ENCODE peak calls at places on chromosomes 6 and 20, in eight cellular contexts. Z is AG04450, H is IMR-90, K is adrenal gland, J is A549, R is foreskin fibroblast, N is GM12865, M is breast epithelium. Q is an unnamed sample.

GRCh38 chr20:11912013-11912663 is 5.6 kb upstream of the BTBD3 start:
- DNase-seq in J (peak; percentile 24), N (no peak), K (peak; percentile 16), R (no peak), H (no peak), M (no peak), Z (no peak), Q (peak; percentile 32)

GRCh38 chr20:53570446-53571276 is 23.0 kb downstream of the ZNF217 start:
- DNase-seq in R (no peak), H (no peak), Z (no peak), J (no peak), N (peak; percentile 48), M (no peak), K (no peak), Q (no peak)

GRCh38 chr6:11363881-11364576 is 131.6 kb upstream of the NEDD9 start:
- DNase-seq in M (no peak), K (no peak), J (no peak), R (no peak), H (no peak), Z (no peak), N (peak; percentile 40), Q (no peak)

GRCh38 chr20:54680872-54681297 is 205.5 kb downstream of the DOK5 start:
- DNase-seq in M (no peak), N (peak; percentile 42), H (peak; percentile 35), Z (no peak), R (peak; percentile 6), K (peak; percentile 33), J (peak; percentile 51), Q (peak; percentile 58)

GRCh38 chr6:33013608-33014007 is 4.2 kb upstream of the HLA-DOA start:
- DNase-seq in N (no peak), R (no peak), H (no peak), J (no peak), K (no peak), M (no peak), Z (no peak), Q (no peak)

GRCh38 chr6:140636698-140637402 is 1262.4 kb upstream of the CITED2 start:
- DNase-seq in H (no peak), Z (no peak), K (no peak), J (no peak), N (no peak), M (no peak), R (no peak), Q (peak; percentile 11)

GRCh38 chr6:44234101-44235090 is 11.0 kb downstream of the SLC29A1 start:
- DNase-seq in K (peak; percentile 95), J (peak; percentile 61), H (peak; percentile 73), M (peak; percentile 91), R (peak; percentile 77), Z (peak; percentile 47), N (peak; percentile 49), Q (peak; percentile 84)

GRCh38 chr20:62768815-62769287 is 27.4 kb upstream of the MRGBP start:
- DNase-seq in Z (peak; percentile 3), R (no peak), J (no peak), M (no peak), H (peak; percentile 61), K (peak; percentile 90), N (no peak), Q (peak; percentile 80)

GRCh38 chr6:75302280-75302679 is 17.7 kb upstream of the TMEM30A start:
- DNase-seq in M (no peak), K (no peak), J (no peak), R (no peak), H (no peak), Z (no peak), N (no peak), Q (no peak)

GRCh38 chr6:75306074-75306473 is 21.5 kb upstream of the TMEM30A start:
- DNase-seq in N (no peak), R (no peak), M (no peak), J (no peak), Z (no peak), K (no peak), H (peak; percentile 62), Q (peak; percentile 53)

GRCh38 chr6:75305573-75305972 is 21.0 kb upstream of the TMEM30A start:
- DNase-seq in Z (no peak), H (no peak), K (no peak), M (no peak), N (no peak), R (no peak), J (no peak), Q (no peak)

GRCh38 chr6:75308250-75308988 is 23.8 kb upstream of the TMEM30A start:
- DNase-seq in Z (no peak), N (peak; percentile 27), M (no peak), K (no peak), H (no peak), R (no peak), J (no peak), Q (no peak)

DNA sequence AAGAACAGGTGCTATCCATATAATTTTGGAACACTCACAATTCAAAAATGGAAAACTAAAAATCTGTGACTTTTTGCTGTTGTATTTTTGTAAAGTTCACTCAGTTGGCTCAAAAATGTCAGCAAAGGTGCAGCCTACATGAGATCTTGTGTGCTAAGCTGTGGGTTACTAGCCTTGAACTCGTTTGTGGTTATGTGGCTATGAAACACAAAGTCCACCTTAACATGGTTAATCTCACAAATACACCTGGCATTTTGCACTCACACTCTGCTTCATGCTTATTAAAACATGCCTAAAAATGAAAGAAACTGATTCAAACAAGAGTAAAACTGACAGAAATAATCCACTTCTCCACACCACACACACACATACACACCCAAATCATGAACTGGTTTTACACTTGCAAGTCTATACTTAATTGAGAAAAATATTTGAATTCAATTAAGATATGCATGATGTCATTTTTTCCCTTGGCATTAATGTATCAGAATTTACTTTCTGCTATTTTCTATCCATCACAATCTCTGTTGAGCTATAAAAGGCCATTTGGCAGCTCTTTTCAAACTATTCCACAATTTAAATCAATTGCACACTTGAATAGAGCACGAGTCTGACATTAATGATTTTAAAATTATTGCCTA is 22.9 kb upstream of the TMEM30A start:
- DNase-seq in H (no peak), K (no peak), Z (no peak), J (no peak), M (no peak), R (no peak), N (peak; percentile 29), Q (no peak)
- H3K4me3 ChIP-seq in H (no peak overlapping the region), K (no peak overlapping the region), Z (no peak overlapping the region), J (no peak overlapping the region), M (no peak overlapping the region), R (no peak overlapping the region), N (no peak overlapping the region), Q (no peak overlapping the region)

GRCh38 chr20:4027590-4028265 is 12.4 kb upstream of the RNF24 start:
- DNase-seq in R (no peak), Z (no peak), H (no peak), M (no peak), K (no peak), N (no peak), J (no peak), Q (no peak)

GRCh38 chr20:4025679-4026078 is 10.3 kb upstream of the RNF24 start:
- DNase-seq in H (no peak), J (no peak), K (no peak), Z (no peak), R (no peak), M (no peak), N (no peak), Q (no peak)

GRCh38 chr20:4025125-4025524 is 9.8 kb upstream of the RNF24 start:
- DNase-seq in Z (no peak), N (no peak), H (no peak), R (no peak), K (no peak), J (no peak), M (no peak), Q (no peak)

GRCh38 chr20:4022386-4023350 is 7.3 kb upstream of the RNF24 start:
- DNase-seq in Z (no peak), R (no peak), M (no peak), K (no peak), J (no peak), H (no peak), N (no peak), Q (no peak)

GRCh38 chr20:4026093-4026601 is 10.8 kb upstream of the RNF24 start:
- DNase-seq in H (peak; percentile 88), K (peak; percentile 36), N (no peak), M (no peak), Z (peak; percentile 68), J (no peak), R (peak; percentile 86), Q (peak; percentile 94)
- TF ChIP-seq CTCF in H (peak; percentile 52), K (peak; percentile 25), N (no peak), M (peak; percentile 36), Z (peak; percentile 69), J (no peak), R (peak; percentile 58), Q (peak; percentile 82)

DNA sequence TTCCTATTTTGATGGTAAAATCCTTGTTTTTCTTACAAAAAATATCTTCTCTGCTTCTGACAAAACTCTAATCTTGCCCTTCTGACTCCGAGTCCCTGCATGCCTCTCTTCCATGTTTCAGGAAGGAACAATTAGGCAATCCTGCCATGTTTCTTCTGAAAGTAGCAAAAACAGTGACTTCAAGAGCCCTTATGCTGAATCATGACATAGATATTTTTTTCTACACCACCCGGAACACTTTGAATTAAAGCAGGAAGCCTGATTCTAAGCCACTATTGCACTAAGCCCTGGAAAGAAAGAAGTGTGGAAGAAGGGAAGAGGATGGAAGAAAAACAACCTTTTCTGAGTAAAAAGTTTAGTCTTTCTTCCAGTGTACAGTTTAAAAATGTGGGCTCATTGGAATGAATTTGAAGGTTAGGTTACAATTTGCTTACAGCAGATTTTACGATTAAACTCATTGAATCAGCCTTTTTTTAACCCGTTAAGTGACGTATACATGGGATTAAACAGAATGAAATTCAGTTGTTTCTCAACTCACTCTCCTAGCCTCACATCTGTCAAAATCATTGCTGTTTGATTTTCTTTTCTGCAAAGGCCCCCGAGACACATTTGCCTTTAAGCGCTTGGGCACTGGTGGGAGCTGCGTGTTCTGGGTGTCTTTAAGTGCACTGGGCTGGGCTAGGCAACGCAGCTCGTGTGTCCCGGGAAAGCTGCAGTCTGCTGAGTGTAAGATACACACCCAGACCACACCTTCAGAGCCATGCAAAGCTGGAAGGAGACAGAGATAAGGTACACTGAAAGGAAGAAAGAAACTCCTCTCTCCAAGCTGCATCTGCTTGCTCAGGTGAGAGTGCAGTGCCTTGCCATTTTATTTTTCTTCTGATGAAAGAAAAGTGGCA is 159.4 kb upstream of the CITED2 start:
- DNase-seq in R (peak; percentile 84), Z (peak; percentile 37), J (peak; percentile 36), N (no peak), H (peak; percentile 83), K (no peak), M (no peak), Q (peak; percentile 96)
- H3K4me3 ChIP-seq in R (no peak overlapping the region), Z (no peak overlapping the region), J (peak overlapping the region; percentile 13), N (no peak overlapping the region), H (no peak overlapping the region), K (no peak overlapping the region), M (no peak overlapping the region), Q (no peak overlapping the region)

GRCh38 chr6:89562114-89562815 is 76.3 kb downstream of the LYRM2 start:
- DNase-seq in H (no peak), Z (no peak), K (no peak), N (no peak), M (no peak), R (no peak), J (no peak), Q (peak; percentile 6)
- TF ChIP-seq CTCF in H (no peak), Z (no peak), K (no peak), N (no peak), M (no peak), R (no peak), J (no peak), Q (no peak)

DNA sequence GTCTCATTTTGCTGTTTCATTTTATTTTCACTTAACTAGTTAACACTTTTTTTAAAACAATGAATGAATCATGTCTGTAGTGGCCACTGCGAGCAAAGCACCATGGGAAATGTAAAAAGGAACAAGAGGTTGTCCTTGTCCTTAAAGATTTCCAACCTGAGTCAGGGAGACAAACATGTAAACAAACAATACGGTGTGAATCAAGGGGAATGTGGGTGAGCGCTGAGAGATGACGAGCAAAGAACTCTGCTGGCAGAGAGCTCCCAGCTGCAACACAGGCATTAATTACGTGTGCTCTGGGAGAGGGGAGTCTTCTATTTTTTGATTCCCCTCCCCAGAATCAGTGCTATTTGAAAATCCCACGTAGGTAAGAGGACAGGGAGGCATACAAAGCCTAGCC is 84.3 kb downstream of the ATXN1 start:
- DNase-seq in J (peak; percentile 75), K (peak; percentile 64), R (peak; percentile 56), Z (no peak), M (no peak), H (peak; percentile 64), N (no peak), Q (peak; percentile 79)
- H3K4me3 ChIP-seq in J (no peak overlapping the region), K (no peak overlapping the region), R (no peak overlapping the region), Z (no peak overlapping the region), M (no peak overlapping the region), H (no peak overlapping the region), N (no peak overlapping the region), Q (no peak overlapping the region)